ENCODE peak calls at places on chromosomes 3 and 15, in four cellular contexts. F is AG10803, E is left cardiac atrium, Y is mammary epithelial cell. L is an unnamed sample.

GRCh38 chr3:188299713-188300112 is 145.8 kb downstream of the LPP start:
- DNase-seq in E (no peak), Y (no peak), F (no peak), L (no peak)

GRCh38 chr3:30341851-30342250 is 264.6 kb upstream of the TGFBR2 start:
- DNase-seq in E (no peak), F (no peak), Y (no peak), L (no peak)

GRCh38 chr3:137764563-137765309 is 621 bp downstream of the SOX14 start:
- DNase-seq in F (no peak), Y (no peak), E (no peak), L (peak; percentile 5)

GRCh38 chr15:98728107-98728810 is 79.9 kb downstream of the IGF1R start:
- DNase-seq in Y (no peak), E (no peak), F (no peak), L (peak; percentile 28)

GRCh38 chr3:119257654-119258410 is 17.2 kb upstream of the B4GALT4 start:
- DNase-seq in E (no peak), Y (no peak), F (peak; percentile 37), L (no peak)

GRCh38 chr3:49529567-49529966 is 24.7 kb upstream of the BSN start:
- DNase-seq in F (no peak), E (no peak), Y (no peak), L (no peak)

GRCh38 chr3:10890665-10891064 is 74.6 kb downstream of the SLC6A11 start:
- DNase-seq in E (no peak), F (no peak), Y (no peak), L (no peak)

GRCh38 chr15:45262906-45263456 is 10.9 kb downstream of the SLC28A2 start:
- DNase-seq in E (no peak), F (no peak), Y (no peak), L (no peak)

GRCh38 chr15:90106522-90107117 is 4.4 kb upstream of the IDH2 start:
- DNase-seq in Y (peak; percentile 68), F (peak; percentile 60), E (peak; percentile 61), L (peak; percentile 84)

GRCh38 chr3:187833375-187833774 is 88.1 kb upstream of the BCL6 start:
- DNase-seq in E (no peak), Y (no peak), F (no peak), L (no peak)

GRCh38 chr15:69016021-69016595 is 1.6 kb downstream of the NOX5 start:
- DNase-seq in F (no peak), Y (no peak), E (no peak), L (peak; percentile 2)

GRCh38 chr3:153209596-153209995 is 47.6 kb downstream of the RAP2B start:
- DNase-seq in E (peak; percentile 38), Y (peak; percentile 75), F (peak; percentile 71), L (peak; percentile 72)

GRCh38 chr3:172653004-172653403 is 57.9 kb downstream of the NCEH1 start:
- DNase-seq in E (no peak), Y (no peak), F (no peak), L (no peak)

GRCh38 chr3:110855207-110855606 is 216.4 kb upstream of the NECTIN3 start:
- DNase-seq in E (no peak), Y (no peak), F (no peak), L (no peak)

GRCh38 chr3:188047536-188047935 is 106.4 kb upstream of the LPP start:
- DNase-seq in F (no peak), E (no peak), Y (no peak), L (no peak)

GRCh38 chr15:99823346-99823745 is 90.1 kb upstream of the LYSMD4 start:
- DNase-seq in Y (no peak), E (no peak), F (no peak), L (no peak)

GRCh38 chr15:91385301-91385700 is 285.2 kb downstream of the SV2B start:
- DNase-seq in E (no peak), Y (peak; percentile 93), F (no peak), L (no peak)

GRCh38 chr3:132290833-132291232 is 26.4 kb upstream of the ACP3 start:
- DNase-seq in E (no peak), Y (peak; percentile 88), F (peak; percentile 67), L (peak; percentile 64)

GRCh38 chr15:38316311-38316710 is 63.7 kb downstream of the SPRED1 start:
- DNase-seq in E (no peak), Y (no peak), F (peak; percentile 54), L (peak; percentile 9)

GRCh38 chr3:127717357-127718243 is 44.8 kb downstream of the ABTB1 start:
- DNase-seq in Y (no peak), E (no peak), F (peak; percentile 90), L (peak; percentile 67)

GRCh38 chr3:81554348-81554747 is 207.1 kb downstream of the GBE1 start:
- DNase-seq in Y (peak; percentile 11), F (peak; percentile 51), E (no peak), L (no peak)

GRCh38 chr3:159128628-159129027 is 326.8 kb downstream of the MFSD1 start:
- DNase-seq in Y (peak; percentile 79), F (peak; percentile 82), E (no peak), L (peak; percentile 49)

GRCh38 chr15:85886345-85886935 is 91.7 kb upstream of the KLHL25 start:
- DNase-seq in F (no peak), E (no peak), Y (no peak), L (no peak)

GRCh38 chr15:92787116-92787515 is 113.0 kb upstream of the CHD2 start:
- DNase-seq in F (no peak), E (no peak), Y (no peak), L (no peak)

GRCh38 chr3:132874701-132875100 is 152.5 kb upstream of the NPHP3 start:
- DNase-seq in Y (no peak), E (no peak), F (no peak), L (no peak)

GRCh38 chr15:88604381-88604951 is 16.7 kb upstream of the AEN start:
- DNase-seq in F (no peak), Y (no peak), E (no peak), L (no peak)

GRCh38 chr3:192879346-192880031 is 38.2 kb downstream of the MB21D2 start:
- DNase-seq in Y (peak; percentile 95), F (peak; percentile 99), E (no peak), L (peak; percentile 94)

GRCh38 chr3:143644370-143645089 is 203.7 kb downstream of the SLC9A9 start:
- DNase-seq in E (peak; percentile 24), F (peak; percentile 84), Y (peak; percentile 64), L (peak; percentile 78)

GRCh38 chr15:58952751-58953150 is 19.3 kb upstream of the SLTM start:
- DNase-seq in E (no peak), Y (peak; percentile 33), F (peak; percentile 17), L (no peak)

GRCh38 chr3:38662544-38662943 is 13.1 kb upstream of the SCN5A start:
- DNase-seq in Y (peak; percentile 57), F (peak; percentile 29), E (no peak), L (no peak)

GRCh38 chr3:54240-54639 is 142.3 kb upstream of the CHL1 start:
- DNase-seq in F (no peak), Y (no peak), E (no peak), L (no peak)

GRCh38 chr15:100114100-100114499 is 227.7 kb downstream of the ADAMTS17 start:
- DNase-seq in Y (peak; percentile 44), E (peak; percentile 87), F (peak; percentile 79), L (peak; percentile 42)

GRCh38 chr15:37135225-37135624 is 34.9 kb upstream of the MEIS2 start:
- DNase-seq in E (no peak), Y (peak; percentile 9), F (no peak), L (no peak)

L was measured in GM03348.